ENCODE peak calls at places on chromosomes 16 and 17, in nine cellular contexts. D, V, X, N, G, R, M, Z and I are unnamed samples. For H3K4me1, the result is how much of the 10 kb centered on the place peaks cover.

GRCh38 chr17:19752216-19753048 is 4.3 kb upstream of the ALDH3A1 start:
- DNase-seq in D (no peak), V (no peak), X (no peak), N (no peak), G (no peak), R (no peak), M (no peak), Z (no peak), I (no peak)

GRCh38 chr17:49646391-49647255 is 31.3 kb downstream of the SPOP start:
- DNase-seq in D (no peak), V (no peak), X (no peak), N (no peak), G (no peak), R (peak), M (peak), Z (no peak), I (peak)

GRCh38 chr17:60392845-60393702 is 1.1 kb upstream of the USP32 start:
- DNase-seq in D (no peak), V (no peak), X (no peak), N (no peak), G (peak), R (peak), M (peak), Z (no peak), I (peak)

GRCh38 chr17:4622375-4622774 is 19.1 kb downstream of the ALOX15 start:
- DNase-seq in D (no peak), V (no peak), X (no peak), N (no peak), G (no peak), R (no peak), M (no peak), Z (no peak), I (no peak)

GRCh38 chr16:21626659-21627277 is 25.6 kb downstream of the IGSF6 start:
- DNase-seq in D (no peak), V (no peak), X (no peak), N (no peak), G (peak), R (no peak), M (no peak), Z (no peak), I (peak)

GRCh38 chr17:59842901-59843652 is 49.7 kb downstream of the TUBD1 start:
- DNase-seq in D (no peak), V (no peak), X (no peak), N (no peak), G (no peak), R (peak), M (peak), Z (peak), I (peak)

GRCh38 chr16:85586360-85587145 is 26.6 kb upstream of the GSE1 start:
- DNase-seq in D (no peak), V (no peak), X (no peak), N (no peak), G (no peak), R (no peak), M (peak), Z (no peak), I (peak)

GRCh38 chr16:30949655-30950515 is 1.0 kb downstream of the ORAI3 start:
- DNase-seq in D (no peak), V (no peak), X (peak), N (peak), G (peak), R (peak), M (peak), Z (peak), I (peak)

GRCh38 chr16:58678716-58679115 is 5.9 kb downstream of the SLC38A7 start:
- DNase-seq in D (no peak), V (no peak), X (no peak), N (no peak), G (no peak), R (no peak), M (no peak), Z (no peak), I (peak)

GRCh38 chr17:8672326-8672725 is 41.8 kb upstream of the MYH10 start:
- DNase-seq in D (no peak), V (no peak), X (no peak), N (no peak), G (no peak), R (no peak), M (no peak), Z (no peak), I (no peak)

GRCh38 chr17:34241062-34241461 is 14.0 kb upstream of the CCL2 start:
- DNase-seq in D (no peak), V (no peak), X (no peak), N (no peak), G (no peak), R (no peak), M (peak), Z (no peak), I (peak)

GRCh38 chr16:88456356-88457292 is 3.5 kb downstream of the ZFPM1 start:
- DNase-seq in D (no peak), V (no peak), X (no peak), N (no peak), G (peak), R (no peak), M (no peak), Z (no peak), I (peak)

GRCh38 chr16:48511716-48512115 is 98.3 kb downstream of the N4BP1 start:
- DNase-seq in D (no peak), V (no peak), X (no peak), N (no peak), G (no peak), R (no peak), M (no peak), Z (no peak), I (no peak)

GRCh38 chr16:4580245-4580644 is 24.1 kb downstream of the C16orf96 start:
- DNase-seq in D (no peak), V (no peak), X (no peak), N (no peak), G (no peak), R (no peak), M (no peak), Z (no peak), I (peak)

GRCh38 chr16:24730914-24731313 is 1.5 kb downstream of the TNRC6A start:
- DNase-seq in D (no peak), V (no peak), X (no peak), N (no peak), G (no peak), R (no peak), M (no peak), Z (no peak), I (no peak)

GRCh38 chr17:61310611-61311010 is 89.0 kb upstream of the TBX2 start:
- DNase-seq in D (no peak), V (no peak), X (no peak), N (no peak), G (no peak), R (no peak), M (no peak), Z (no peak), I (no peak)

DNA sequence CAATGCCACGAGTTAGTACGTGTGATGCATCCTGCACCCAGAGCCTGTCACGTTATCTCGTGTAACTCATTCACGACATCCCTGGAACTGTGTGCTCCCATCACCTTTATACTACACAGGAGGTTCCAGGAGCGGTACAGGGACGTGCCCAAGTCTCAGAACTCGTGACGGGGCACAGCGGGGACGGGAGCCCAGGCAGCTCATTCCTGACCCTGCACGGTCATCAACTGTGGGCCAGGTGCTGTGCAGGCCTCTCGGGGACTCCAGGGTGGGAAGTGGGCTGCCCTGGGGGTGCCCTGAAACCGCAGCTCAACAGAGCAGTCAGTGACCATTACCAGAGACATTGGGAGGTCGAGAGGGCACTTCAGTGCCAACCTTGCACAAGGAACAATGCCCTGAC is 11.1 kb upstream of the KIF19 start:
- DNase-seq in D (no peak), V (no peak), X (no peak), N (no peak), G (no peak), R (no peak), M (no peak), Z (no peak), I (no peak)
- TF ChIP-seq CTCF in D (no peak), V (no peak), X (no peak), N (no peak), G (no peak), R (no peak), M (no peak), Z (no peak), I (no peak)

GRCh38 chr16:10888320-10888937 is 11.4 kb downstream of the CIITA start:
- DNase-seq in D (no peak), V (no peak), X (no peak), N (no peak), G (no peak), R (no peak), M (no peak), Z (no peak), I (peak)
- H3K4me1 ChIP-seq in D (under half), V (under half), X (under half), N (under half), G (under half), R (under half), M (under half), Z (under half), I (under half)

GRCh38 chr16:51813609-51814008 is 662.5 kb upstream of the SALL1 start:
- DNase-seq in D (no peak), V (no peak), X (no peak), N (no peak), G (no peak), R (peak), M (no peak), Z (no peak), I (no peak)
- TF ChIP-seq CTCF in D (no peak), V (no peak), X (no peak), N (no peak), G (peak), R (no peak), M (no peak), Z (no peak), I (no peak)

GRCh38 chr17:63753215-63753614 is 11.6 kb upstream of the STRADA start:
- DNase-seq in D (no peak), V (no peak), X (no peak), N (no peak), G (no peak), R (no peak), M (no peak), Z (no peak), I (no peak)
- H3K4me1 ChIP-seq in D (under half), V (under half), X (under half), N (under half), G (under half), R (under half), M (under half), Z (under half), I (under half)